ENCODE peak calls at places on chromosomes 11 and 22, in nine cellular contexts. T is PC-9; F is stimulated activated effector memory CD8-positive, alpha-beta T cell treated with anti-CD3 and anti-CD28 coated beads, Interleukin-12 subunit alpha, Interleukin-12 subunit beta, amount 100 ng/mL, for 72 hours; S is CD4-positive, CD25-positive, alpha-beta regulatory T cell; M is activated naive CD4-positive, alpha-beta T cell treated with anti-CD3 and anti-CD28 coated beads, Interleukin-2, amount 10 ng/mL, durations not matched to agents 7 days and 5 days; G is IMR-90; I is fibroblast of mammary gland; V is endothelial cell; X is RKO. D is an unnamed sample.
A peak's percentile ranks its signal among the peaks of the same experiment; 100 is the strongest.

GRCh38 chr11:9692696-9693095 is 28.8 kb downstream of the SWAP70 start:
- DNase-seq in T (no peak), F (no peak), S (no peak), M (no peak), G (no peak), I (no peak), V (no peak), X (no peak), D (no peak)

GRCh38 chr22:48786679-48786996 is 1041.0 kb downstream of the BRD1 start:
- DNase-seq in T (no peak), F (no peak), S (no peak), M (no peak), G (no peak), I (no peak), V (no peak), X (no peak), D (no peak)

GRCh38 chr11:110990316-110990715 is 255.2 kb upstream of the POU2AF2 start:
- DNase-seq in T (no peak), F (no peak), S (no peak), M (no peak), G (peak; percentile 38), I (peak; percentile 34), V (no peak), X (no peak), D (no peak)

GRCh38 chr22:27435839-27436581 is 365.5 kb downstream of the MN1 start:
- DNase-seq in T (no peak), F (no peak), S (no peak), M (no peak), G (peak; percentile 65), I (peak; percentile 64), V (peak; percentile 21), X (no peak), D (no peak)

GRCh38 chr11:8531312-8531711 is 62.7 kb downstream of the STK33 start:
- DNase-seq in T (no peak), F (no peak), S (no peak), M (no peak), G (no peak), I (peak; percentile 1), V (no peak), X (no peak), D (no peak)

GRCh38 chr11:111429066-111429506 is 50.0 kb upstream of the POU2AF1 start:
- DNase-seq in T (peak; percentile 29), F (peak; percentile 34), S (peak; percentile 21), M (peak; percentile 75), G (peak; percentile 37), I (peak; percentile 81), V (peak; percentile 64), X (peak; percentile 48), D (peak; percentile 22)

GRCh38 chr22:49760280-49760629 is 67.4 kb downstream of the BRD1 start:
- DNase-seq in T (no peak), F (no peak), S (no peak), M (no peak), G (no peak), I (no peak), V (no peak), X (no peak), D (no peak)

GRCh38 chr11:119590651-119591308 is 138.2 kb downstream of the NECTIN1 start:
- DNase-seq in T (peak; percentile 66), F (no peak), S (no peak), M (no peak), G (no peak), I (peak; percentile 21), V (no peak), X (no peak), D (no peak)

GRCh38 chr22:42714768-42715430 is 5.8 kb downstream of the A4GALT start:
- DNase-seq in T (no peak), F (no peak), S (no peak), M (no peak), G (no peak), I (no peak), V (no peak), X (no peak), D (no peak)

GRCh38 chr11:110883266-110883665 is 171.0 kb upstream of the ARHGAP20 start:
- DNase-seq in T (no peak), F (no peak), S (no peak), M (no peak), G (peak; percentile 32), I (peak; percentile 88), V (no peak), X (no peak), D (no peak)

GRCh38 chr11:57568330-57568766 is 876 bp upstream of the UBE2L6 start:
- DNase-seq in T (peak; percentile 85), F (peak; percentile 92), S (peak; percentile 87), M (no peak), G (peak; percentile 67), I (peak; percentile 80), V (no peak), X (peak; percentile 77), D (peak; percentile 84)

GRCh38 chr22:19795617-19796008 is 35.0 kb downstream of the TBX1 start:
- DNase-seq in T (no peak), F (no peak), S (no peak), M (no peak), G (peak; percentile 34), I (peak; percentile 68), V (no peak), X (no peak), D (no peak)

GRCh38 chr11:3707176-3707575 is 36.0 kb upstream of the CHRNA10 start:
- DNase-seq in T (no peak), F (no peak), S (no peak), M (no peak), G (no peak), I (no peak), V (no peak), X (no peak), D (no peak)

GRCh38 chr11:59719556-59719955 is 5.9 kb upstream of the OR10V1 start:
- DNase-seq in T (no peak), F (no peak), S (no peak), M (no peak), G (no peak), I (no peak), V (no peak), X (no peak), D (no peak)

GRCh38 chr11:13008625-13009475 is at the start of gene RASSF10:
- DNase-seq in T (peak; percentile 85), F (no peak), S (no peak), M (peak; percentile 34), G (no peak), I (no peak), V (peak; percentile 83), X (no peak), D (no peak)

GRCh38 chr22:23403720-23404688 is 176.1 kb downstream of the IGLL1 start:
- DNase-seq in T (no peak), F (no peak), S (no peak), M (no peak), G (no peak), I (no peak), V (no peak), X (no peak), D (no peak)

GRCh38 chr11:69013009-69013951 is at the start of gene MRGPRF:
- DNase-seq in T (no peak), F (no peak), S (no peak), M (no peak), G (peak; percentile 91), I (peak; percentile 89), V (peak; percentile 39), X (no peak), D (no peak)

D was measured in central memory CD4-positive, alpha-beta T cell.